ENCODE peak calls at places on chromosome 2, in four cellular contexts. N is activated CD4-positive, alpha-beta T cell treated with anti-CD3 and anti-CD28 coated beads for 36 hours; P is fibroblast of lung; H is HCEC 1CT. X is an unnamed sample.

GRCh38 chr2:96928277-96928781 is 58.1 kb downstream of the FAM178B start:
- DNase-seq in N (no peak), H (no peak), P (no peak), X (no peak)

GRCh38 chr2:138676654-138677053 is 103.5 kb downstream of the NXPH2 start:
- DNase-seq in N (no peak), H (no peak), P (no peak), X (no peak)

GRCh38 chr2:18362696-18363095 is 197.8 kb downstream of the RDH14 start:
- DNase-seq in N (no peak), H (peak), P (peak), X (no peak)

GRCh38 chr2:153311432-153311831 is 167.1 kb downstream of the RPRM start:
- DNase-seq in N (no peak), P (no peak), H (no peak), X (no peak)

GRCh38 chr2:43402002-43402401 is 175.6 kb upstream of the ZFP36L2 start:
- DNase-seq in P (no peak), N (peak), H (no peak), X (no peak)

GRCh38 chr2:27735263-27735904 is 36.1 kb upstream of the MRPL33 start:
- DNase-seq in H (peak), N (peak), P (peak), X (peak)

GRCh38 chr2:239268082-239268481 is 132.7 kb downstream of the HDAC4 start:
- DNase-seq in N (peak), H (no peak), P (no peak), X (peak)

GRCh38 chr2:216730871-216731270 is 35.5 kb upstream of the IGFBP5 start:
- DNase-seq in P (no peak), H (no peak), N (no peak), X (no peak)

GRCh38 chr2:66432801-66433694 is 1.9 kb upstream of the MEIS1 start:
- DNase-seq in N (peak), H (peak), P (peak), X (peak)

X was measured in sciatic nerve.